ENCODE peak calls at places on chromosomes 6 and 20, in nine cellular contexts. M, S, X, D, T, F, W, N and A are unnamed samples.

GRCh38 chr6:42095066-42095465 is 44.7 kb downstream of the TAF8 start:
- DNase-seq in S (no peak), T (no peak), M (no peak), X (no peak), D (no peak), N (no peak), F (no peak), W (no peak), A (no peak)

GRCh38 chr6:25564953-25565352 is 87.1 kb upstream of the SCGN start:
- DNase-seq in F (no peak), S (no peak), T (no peak), N (no peak), X (no peak), M (no peak), W (no peak), D (no peak), A (no peak)

GRCh38 chr6:25363429-25363828 is 84.3 kb downstream of the CARMIL1 start:
- DNase-seq in T (no peak), X (no peak), N (no peak), F (no peak), M (no peak), D (no peak), S (no peak), W (no peak), A (no peak)

GRCh38 chr6:157962601-157963084 is 19.0 kb upstream of the SYNJ2 start:
- DNase-seq in W (no peak), T (no peak), F (no peak), M (peak), N (no peak), X (peak), D (no peak), S (no peak), A (no peak)

GRCh38 chr20:40953856-40954255 is 74.8 kb upstream of the TOP1 start:
- DNase-seq in T (no peak), M (peak), F (no peak), S (no peak), W (no peak), N (no peak), X (no peak), D (no peak), A (no peak)

GRCh38 chr20:51759769-51760510 is 8.2 kb downstream of the ATP9A start:
- DNase-seq in D (no peak), T (no peak), S (no peak), W (no peak), M (no peak), F (no peak), X (no peak), N (no peak), A (no peak)

GRCh38 chr6:89034586-89035251 is 45.8 kb upstream of the PNRC1 start:
- DNase-seq in S (no peak), X (no peak), D (peak), F (no peak), M (peak), T (no peak), W (no peak), N (no peak), A (peak)

GRCh38 chr6:75735491-75736186 is 13.4 kb upstream of the MYO6 start:
- DNase-seq in M (peak), D (no peak), S (no peak), X (no peak), W (no peak), F (no peak), T (no peak), N (no peak), A (no peak)

GRCh38 chr20:1880529-1881239 is 14.5 kb upstream of the SIRPA start:
- DNase-seq in W (no peak), T (no peak), X (no peak), S (no peak), F (peak), D (no peak), N (no peak), M (no peak), A (no peak)

GRCh38 chr6:30042476-30042875 is 18.6 kb upstream of the POLR1H start:
- DNase-seq in F (no peak), X (no peak), D (no peak), S (no peak), N (no peak), M (no peak), T (no peak), W (no peak), A (no peak)